ENCODE peak calls at places on chromosomes 7 and 10, in eight cellular contexts. Q is thoracic aorta, K is heart left ventricle, G is cardiac muscle cell, C is OCI-LY7, Z is upper lobe of right lung, F is stomach, Y is left ventricle myocardium inferior. R is an unnamed sample. For H3K4me1 and H3K9me3, the result is how much of the 10 kb centered on the place peaks cover.

GRCh38 chr7:44149571-44150465 is 8.7 kb upstream of the MYL7 start:
- DNase-seq in Z (no peak), G (no peak), K (no peak), Q (no peak), F (no peak), Y (no peak), C (no peak), R (peak)

GRCh38 chr7:33774762-33775523 is 130.4 kb upstream of the BMPER start:
- DNase-seq in Q (no peak), Z (no peak), Y (peak), K (peak), C (no peak), G (peak), F (peak), R (peak)

GRCh38 chr7:127961787-127962463 is 69.3 kb downstream of the LRRC4 start:
- DNase-seq in Q (no peak), Y (no peak), K (no peak), Z (no peak), C (no peak), G (no peak), F (no peak), R (no peak)

GRCh38 chr10:103739039-103739764 is 116.2 kb downstream of the SH3PXD2A start:
- DNase-seq in Y (no peak), Z (no peak), K (peak), Q (no peak), G (no peak), F (no peak), C (no peak), R (peak)

GRCh38 chr10:123772645-123773508 is 106.7 kb downstream of the GPR26 start:
- DNase-seq in Q (no peak), C (no peak), G (no peak), F (no peak), Z (no peak), Y (no peak), K (no peak), R (no peak)

GRCh38 chr10:65348637-65349036 is 1577.2 kb upstream of the LRRTM3 start:
- DNase-seq in Z (no peak), Q (no peak), C (no peak), F (no peak), G (no peak), K (no peak), Y (no peak), R (no peak)

GRCh38 chr10:15540729-15541128 is 169.6 kb upstream of the FAM171A1 start:
- DNase-seq in Y (no peak), Z (no peak), F (no peak), Q (no peak), K (no peak), G (no peak), C (no peak), R (no peak)

GRCh38 chr10:121325490-121326231 is 272.6 kb downstream of the FGFR2 start:
- DNase-seq in K (no peak), Z (no peak), Q (no peak), F (no peak), C (no peak), Y (no peak), G (no peak), R (no peak)

GRCh38 chr7:99953649-99954048 is 22.2 kb downstream of the AZGP1 start:
- DNase-seq in G (no peak), F (no peak), Q (no peak), Y (no peak), Z (peak), K (no peak), C (no peak), R (no peak)

GRCh38 chr7:99002827-99003212 is 124.5 kb downstream of the TRRAP start:
- DNase-seq in K (no peak), F (no peak), Z (no peak), Y (no peak), G (no peak), C (no peak), Q (no peak), R (no peak)

GRCh38 chr10:92157374-92157773 is 133.5 kb downstream of the CPEB3 start:
- DNase-seq in Y (no peak), Z (no peak), C (no peak), G (no peak), F (no peak), Q (no peak), K (no peak), R (no peak)

GRCh38 chr10:52776471-52776903 is 3.9 kb upstream of the MBL2 start:
- DNase-seq in F (no peak), K (no peak), C (no peak), Y (no peak), G (no peak), Z (no peak), Q (no peak), R (no peak)

GRCh38 chr10:52774182-52774581 is 1.6 kb upstream of the MBL2 start:
- DNase-seq in G (no peak), Q (no peak), F (no peak), C (no peak), Y (no peak), K (no peak), Z (no peak), R (no peak)

GRCh38 chr10:52772623-52773022 is at the start of gene MBL2:
- DNase-seq in Z (no peak), Q (no peak), C (no peak), G (no peak), F (no peak), K (no peak), Y (no peak), R (no peak)

GRCh38 chr10:52775132-52775647 is 2.6 kb upstream of the MBL2 start:
- DNase-seq in Y (no peak), G (no peak), Q (no peak), C (no peak), Z (no peak), K (no peak), F (no peak), R (no peak)

GRCh38 chr10:52774600-52775106 is 2.1 kb upstream of the MBL2 start:
- DNase-seq in Q (no peak), Y (no peak), Z (no peak), C (no peak), K (no peak), F (no peak), G (no peak), R (no peak)
- H3K27ac ChIP-seq in Q (no peak), Y (no peak), Z (no peak), C (no peak), K (no peak), F (no peak), G (no peak), R (no peak)

GRCh38 chr7:134419085-134419484 is 39.8 kb downstream of the AKR1B1 start:
- DNase-seq in C (no peak), Q (no peak), K (no peak), Y (no peak), G (no peak), F (peak), Z (no peak), R (no peak)

GRCh38 chr7:134419875-134420274 is 39.0 kb downstream of the AKR1B1 start:
- DNase-seq in K (no peak), C (no peak), Q (no peak), Y (no peak), G (no peak), F (no peak), Z (no peak), R (no peak)

GRCh38 chr7:134421998-134422397 is 36.9 kb downstream of the AKR1B1 start:
- DNase-seq in Y (no peak), F (no peak), Q (no peak), C (no peak), G (no peak), Z (no peak), K (no peak), R (no peak)

GRCh38 chr7:134422646-134423045 is 36.3 kb downstream of the AKR1B1 start:
- DNase-seq in Q (no peak), K (no peak), G (no peak), Z (no peak), F (no peak), C (no peak), Y (no peak), R (no peak)

DNA sequence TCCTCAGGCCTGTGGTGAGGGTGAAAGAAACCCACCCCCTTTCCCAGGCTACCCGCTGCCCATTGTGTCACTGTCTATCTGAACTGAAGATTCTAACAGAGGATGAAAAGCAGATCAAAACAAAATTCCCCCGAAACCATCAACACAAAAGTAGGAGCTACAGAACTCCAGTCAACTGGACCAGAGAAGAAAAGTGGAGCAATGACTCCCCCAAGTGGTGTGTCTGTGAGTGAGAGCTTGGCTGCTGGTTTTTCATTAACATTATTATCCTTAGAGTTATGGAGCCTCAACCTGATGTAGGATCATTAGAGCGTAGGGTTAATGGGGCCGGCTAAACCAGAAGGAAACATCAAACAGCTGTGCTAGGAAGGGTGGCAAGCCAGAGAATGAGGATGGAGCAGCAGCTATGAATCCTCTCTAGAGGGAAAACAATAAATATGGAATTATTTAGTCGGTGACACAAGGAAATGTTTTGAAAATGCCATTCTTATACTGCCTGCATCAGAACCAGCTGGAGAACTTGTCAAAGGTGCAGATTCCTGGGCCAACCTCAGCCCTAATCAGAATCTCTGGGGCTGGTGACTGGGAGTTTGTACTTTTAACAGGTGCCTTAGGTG is 38.3 kb downstream of the AKR1B1 start:
- DNase-seq in Y (no peak), Q (no peak), G (peak), Z (no peak), K (no peak), F (peak), C (peak), R (no peak)
- H3K4me1 ChIP-seq in Y (under half), Q (under half), G (under half), Z (under half), K (under half), F (under half), C (under half), R (under half)

DNA sequence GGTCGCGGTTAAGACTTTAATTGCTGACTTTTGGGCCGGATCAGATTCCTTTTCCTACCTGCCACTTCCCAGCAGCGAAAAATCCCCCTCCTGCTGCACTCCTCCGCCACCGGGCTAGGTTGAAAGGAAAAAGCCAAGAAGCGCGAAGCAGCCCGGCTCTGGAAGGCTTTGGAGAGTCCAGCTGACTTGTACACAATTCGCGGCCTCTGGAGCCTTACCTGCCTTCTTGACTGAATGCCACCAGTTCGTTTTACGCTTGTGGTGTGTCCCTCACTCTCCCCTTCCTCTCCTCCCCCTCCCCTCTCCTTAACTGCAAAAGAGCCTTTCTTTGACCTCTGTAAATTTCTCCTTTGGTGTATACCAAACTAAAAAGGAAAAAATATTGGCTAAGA is 2.7 kb upstream of the FEZF1 start:
- DNase-seq in Q (no peak), Y (no peak), Z (no peak), F (no peak), C (no peak), K (no peak), G (no peak), R (no peak)
- H3K9me3 ChIP-seq in Q (under half), Y (under half), Z (under half), F (under half), C (under half), K (under half), G (under half), R (under half)

DNA sequence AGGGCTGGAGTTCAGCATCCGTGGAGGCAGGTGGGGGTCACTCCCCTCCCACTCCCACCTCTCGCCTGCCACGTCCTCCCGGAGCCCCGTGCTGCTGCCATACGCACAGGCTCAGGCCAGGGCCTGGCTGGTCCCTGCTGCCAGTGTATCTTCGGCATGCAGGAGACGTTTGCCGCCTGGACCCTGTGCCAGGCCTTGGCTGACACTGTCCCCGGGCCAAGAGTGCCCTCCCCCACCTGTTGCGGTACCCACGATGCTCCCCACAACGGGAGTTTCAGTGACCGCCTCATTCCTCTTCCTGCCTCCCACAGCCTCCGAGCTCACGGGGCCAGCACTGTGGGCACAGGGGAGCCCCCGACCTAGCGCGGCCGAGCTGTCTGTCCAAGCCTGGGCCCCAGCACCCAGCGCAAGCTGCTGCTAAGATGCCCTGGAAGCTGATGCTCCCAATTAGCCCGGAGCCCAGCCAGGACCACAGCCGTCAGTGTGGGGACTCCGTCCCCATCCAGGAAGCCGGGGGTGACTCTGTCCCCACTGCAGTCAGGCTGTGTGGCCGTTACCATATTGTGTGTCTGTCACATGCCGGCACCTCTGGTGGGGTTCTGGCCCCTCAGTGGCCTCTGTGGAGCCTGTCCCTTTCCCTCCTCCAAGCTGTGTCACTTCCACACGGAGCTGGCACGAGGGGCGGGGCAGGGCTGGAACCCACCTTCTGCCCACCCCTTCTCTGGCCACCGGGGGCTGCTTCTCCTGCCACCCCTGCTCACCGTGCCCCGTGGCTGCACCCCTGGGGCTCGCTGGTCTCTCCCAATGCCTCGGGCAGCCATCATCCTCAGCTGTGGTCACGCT is 7.6 kb downstream of the TTYH3 start:
- DNase-seq in Y (no peak), G (no peak), Q (no peak), Z (no peak), C (no peak), F (no peak), K (no peak), R (no peak)
- H3K27ac ChIP-seq in Y (peak), G (peak), Q (peak), Z (no peak), C (no peak), F (peak), K (peak), R (no peak)

DNA sequence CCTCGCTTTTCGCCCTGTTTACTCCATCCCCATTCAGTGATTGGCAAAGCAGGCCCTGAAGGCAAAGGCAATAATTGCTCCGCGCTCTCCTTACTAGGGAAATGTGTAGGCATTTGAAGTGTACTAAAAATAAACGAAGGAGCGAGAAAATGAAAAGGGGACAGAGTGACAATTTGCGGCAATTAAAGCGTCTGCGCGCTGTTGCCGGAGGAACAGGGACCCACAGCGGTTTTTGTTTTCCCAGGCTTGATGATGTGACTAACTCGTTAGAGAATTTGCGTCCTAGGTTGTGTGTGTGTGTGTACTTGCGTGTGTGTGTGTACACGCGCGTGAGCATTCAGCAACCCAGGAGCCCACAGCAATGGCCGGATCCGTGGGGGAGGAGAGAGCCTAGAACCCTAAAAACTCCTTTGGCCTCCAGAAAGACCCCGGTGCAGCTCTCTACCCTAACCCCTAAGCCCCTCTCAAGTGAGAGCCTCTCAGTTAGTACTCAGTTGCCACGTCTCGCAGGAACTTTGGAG is 7.8 kb upstream of the DLX6 start:
- DNase-seq in F (no peak), Q (no peak), Y (no peak), Z (no peak), C (no peak), K (no peak), G (no peak), R (no peak)
- H3K4me1 ChIP-seq in F (under half), Q (under half), Y (under half), Z (under half), C (under half), K (under half), G (under half), R (under half)

DNA sequence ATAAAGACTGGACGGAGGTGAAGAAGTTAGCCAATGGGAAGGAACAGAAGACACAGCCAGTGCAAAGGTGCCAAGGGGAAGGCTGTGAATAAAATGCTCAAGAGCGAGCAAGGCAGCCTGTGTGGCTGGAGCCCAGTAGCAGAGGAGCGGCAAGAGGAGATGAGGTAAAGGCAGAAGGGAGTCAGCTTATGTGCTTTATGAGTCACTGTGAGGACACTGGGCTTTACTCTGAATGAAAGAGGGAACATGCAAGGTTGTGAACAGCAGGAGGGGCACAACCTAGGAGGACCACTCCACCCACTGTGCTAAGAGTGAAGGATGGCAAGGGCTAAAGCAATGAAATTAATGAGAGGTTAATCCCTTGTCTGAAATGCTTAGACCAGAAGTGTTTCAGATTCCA is 129.0 kb upstream of the ODAD2 start:
- DNase-seq in F (no peak), Q (no peak), K (no peak), Z (no peak), Y (no peak), C (no peak), G (no peak), R (no peak)
- H3K9me3 ChIP-seq in F (under half), Q (under half), K (under half), Z (under half), Y (under half), C (under half), G (under half), R (under half)

GRCh38 chr7:121531175-121532070 is 135.3 kb upstream of the FAM3C start:
- DNase-seq in C (no peak), F (no peak), Z (no peak), Y (no peak), Q (no peak), G (no peak), K (no peak), R (no peak)
- H3K27ac ChIP-seq in C (no peak), F (no peak), Z (no peak), Y (no peak), Q (no peak), G (no peak), K (no peak), R (no peak)

DNA sequence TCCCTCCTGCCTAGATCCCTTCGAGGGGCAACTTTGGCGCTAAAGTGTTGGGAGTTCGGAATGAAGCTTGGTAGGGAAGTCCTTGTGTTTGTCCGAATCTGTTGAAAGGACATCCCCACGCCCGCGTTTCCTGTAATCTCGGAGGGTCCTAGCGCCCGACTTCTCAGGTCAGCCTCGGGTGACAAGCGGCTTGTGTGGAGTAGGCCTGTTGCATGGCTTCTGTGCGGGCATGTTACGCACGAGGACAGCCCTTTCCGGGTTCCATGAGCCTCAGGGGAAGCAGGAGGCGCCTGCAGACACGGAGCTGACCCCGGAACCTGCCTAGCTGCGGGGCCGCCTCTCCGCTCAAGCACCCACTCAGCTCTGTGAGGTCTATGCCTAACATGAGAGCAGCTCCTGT is 28.4 kb upstream of the AP5Z1 start:
- DNase-seq in C (no peak), Q (no peak), G (no peak), Z (no peak), Y (no peak), F (no peak), K (peak), R (peak)
- H3K4me1 ChIP-seq in C (under half), Q (under half), G (under half), Z (under half), Y (half or more), F (half or more), K (half or more), R (under half)

GRCh38 chr7:6708304-6708703 is 1.6 kb upstream of the ZNF12 start:
- DNase-seq in G (no peak), F (no peak), K (no peak), Q (no peak), C (no peak), Z (no peak), Y (no peak), R (no peak)

GRCh38 chr7:6700793-6701192 is 6.0 kb downstream of the ZNF12 start:
- DNase-seq in G (no peak), Y (no peak), C (no peak), Q (no peak), F (no peak), K (no peak), Z (no peak), R (no peak)

GRCh38 chr7:6706666-6707407 is at the start of gene ZNF12:
- DNase-seq in C (peak), Z (peak), Q (peak), Y (peak), K (peak), G (peak), F (peak), R (peak)

GRCh38 chr7:6709808-6710207 is 3.1 kb upstream of the ZNF12 start:
- DNase-seq in F (no peak), C (peak), Q (no peak), G (no peak), K (no peak), Z (no peak), Y (no peak), R (no peak)

GRCh38 chr7:6705959-6706665 is 635 bp downstream of the ZNF12 start:
- DNase-seq in K (peak), G (peak), Q (no peak), C (peak), Z (peak), F (peak), Y (no peak), R (peak)
- H3K9me3 ChIP-seq in K (under half), G (under half), Q (under half), C (under half), Z (under half), F (under half), Y (under half), R (under half)